ENCODE peak calls at places on chromosomes 13 and 19, in eight cellular contexts. R is mammary epithelial cell, Z is HepG2, A is PC-9, B is PC-3, O is SK-N-MC, P is GM23338, Q is endothelial cell of umbilical vein. F is an unnamed sample.

GRCh38 chr13:35791191-35791902 is 314.9 kb upstream of the MAB21L1 start:
- DNase-seq in R (no peak), Z (no peak), A (peak), B (peak), O (no peak), P (no peak), Q (no peak), F (no peak)

GRCh38 chr19:29966594-29967249 is 24.7 kb downstream of the URI1 start:
- DNase-seq in R (no peak), Z (peak), A (no peak), B (peak), O (no peak), P (peak), Q (peak), F (peak)

GRCh38 chr19:3184847-3185481 is 766 bp upstream of the NCLN start:
- DNase-seq in R (no peak), Z (no peak), A (peak), B (no peak), O (no peak), P (peak), Q (no peak), F (peak)

GRCh38 chr13:92390217-92390616 is 836.4 kb upstream of the GPC6 start:
- DNase-seq in R (no peak), Z (no peak), A (no peak), B (no peak), O (no peak), P (no peak), Q (no peak), F (no peak)

GRCh38 chr13:29683041-29683440 is 87.6 kb upstream of the SLC7A1 start:
- DNase-seq in R (no peak), Z (no peak), A (no peak), B (no peak), O (no peak), P (no peak), Q (no peak), F (no peak)

GRCh38 chr13:37295046-37295445 is 189.6 kb upstream of the CSNK1A1L start:
- DNase-seq in R (no peak), Z (no peak), A (no peak), B (no peak), O (no peak), P (no peak), Q (no peak), F (no peak)

GRCh38 chr19:49427855-49428546 is 2.8 kb downstream of the GFY start:
- DNase-seq in R (peak), Z (no peak), A (no peak), B (peak), O (no peak), P (peak), Q (no peak), F (no peak)

GRCh38 chr13:38309397-38309796 is 40.3 kb upstream of the UFM1 start:
- DNase-seq in R (peak), Z (no peak), A (peak), B (peak), O (no peak), P (no peak), Q (no peak), F (no peak)

GRCh38 chr19:31160346-31160926 is 188.8 kb downstream of the TSHZ3 start:
- DNase-seq in R (no peak), Z (no peak), A (no peak), B (no peak), O (no peak), P (no peak), Q (no peak), F (peak)

GRCh38 chr13:45303866-45304265 is 37.1 kb downstream of the TPT1 start:
- DNase-seq in R (no peak), Z (no peak), A (no peak), B (no peak), O (no peak), P (no peak), Q (no peak), F (no peak)

GRCh38 chr13:77860621-77861020 is 58.0 kb downstream of the EDNRB start:
- DNase-seq in R (no peak), Z (no peak), A (no peak), B (peak), O (no peak), P (no peak), Q (peak), F (peak)

GRCh38 chr13:28346136-28346535 is 148.8 kb downstream of the FLT1 start:
- DNase-seq in R (no peak), Z (no peak), A (no peak), B (no peak), O (no peak), P (peak), Q (no peak), F (no peak)

GRCh38 chr19:16180611-16181010 is 4.6 kb upstream of the FAM32A start:
- DNase-seq in R (peak), Z (no peak), A (peak), B (peak), O (no peak), P (peak), Q (no peak), F (no peak)

GRCh38 chr19:41748012-41748411 is 7.3 kb upstream of the CEACAM6 start:
- DNase-seq in R (no peak), Z (no peak), A (no peak), B (peak), O (peak), P (no peak), Q (no peak), F (peak)

GRCh38 chr19:35859414-35859813 is 2.7 kb downstream of the KIRREL2 start:
- DNase-seq in R (no peak), Z (no peak), A (no peak), B (no peak), O (no peak), P (no peak), Q (no peak), F (no peak)

GRCh38 chr19:35856546-35857149 is at the start of gene KIRREL2:
- DNase-seq in R (no peak), Z (no peak), A (no peak), B (no peak), O (no peak), P (peak), Q (no peak), F (peak)

GRCh38 chr19:35853038-35853756 is 893 bp upstream of the NPHS1 start:
- DNase-seq in R (no peak), Z (no peak), A (no peak), B (no peak), O (no peak), P (no peak), Q (no peak), F (no peak)

GRCh38 chr19:35858311-35858710 is 1.6 kb downstream of the KIRREL2 start:
- DNase-seq in R (no peak), Z (no peak), A (no peak), B (no peak), O (no peak), P (no peak), Q (no peak), F (no peak)

DNA sequence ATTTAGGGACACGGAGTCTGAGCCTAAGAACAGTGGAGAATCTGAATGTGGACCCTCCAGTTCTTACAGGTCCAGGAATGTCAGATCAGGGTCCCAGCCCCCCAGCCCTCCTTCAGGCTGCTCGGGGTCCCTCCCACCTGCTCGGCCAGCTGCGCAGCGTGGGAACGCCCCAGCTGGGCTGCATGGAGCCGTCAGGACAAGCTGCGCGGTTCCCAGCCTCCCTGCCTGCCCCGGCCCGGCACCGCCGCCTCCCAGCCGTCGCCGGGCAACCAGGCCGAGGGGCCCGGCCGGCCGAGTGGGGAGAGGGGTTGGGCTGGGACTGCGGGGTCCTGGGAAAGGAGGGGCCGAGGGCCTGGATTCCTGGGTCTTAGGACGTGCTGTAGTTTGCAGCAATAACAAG is 710 bp upstream of the KIRREL2 start:
- DNase-seq in R (no peak), Z (no peak), A (no peak), B (no peak), O (no peak), P (peak), Q (no peak), F (no peak)
- TF ChIP-seq EZH2 in R (no peak), Z (no peak), A (no peak), B (no peak), O (no peak), P (no peak), Q (no peak), F (no peak)

GRCh38 chr13:112687836-112688559 is 1.8 kb upstream of the ATP11A start:
- DNase-seq in R (no peak), Z (no peak), A (no peak), B (no peak), O (no peak), P (no peak), Q (no peak), F (no peak)
- H3K4me3 ChIP-seq in R (no peak), Z (peak), A (no peak), B (no peak), O (no peak), P (no peak), Q (no peak), F (no peak)

DNA sequence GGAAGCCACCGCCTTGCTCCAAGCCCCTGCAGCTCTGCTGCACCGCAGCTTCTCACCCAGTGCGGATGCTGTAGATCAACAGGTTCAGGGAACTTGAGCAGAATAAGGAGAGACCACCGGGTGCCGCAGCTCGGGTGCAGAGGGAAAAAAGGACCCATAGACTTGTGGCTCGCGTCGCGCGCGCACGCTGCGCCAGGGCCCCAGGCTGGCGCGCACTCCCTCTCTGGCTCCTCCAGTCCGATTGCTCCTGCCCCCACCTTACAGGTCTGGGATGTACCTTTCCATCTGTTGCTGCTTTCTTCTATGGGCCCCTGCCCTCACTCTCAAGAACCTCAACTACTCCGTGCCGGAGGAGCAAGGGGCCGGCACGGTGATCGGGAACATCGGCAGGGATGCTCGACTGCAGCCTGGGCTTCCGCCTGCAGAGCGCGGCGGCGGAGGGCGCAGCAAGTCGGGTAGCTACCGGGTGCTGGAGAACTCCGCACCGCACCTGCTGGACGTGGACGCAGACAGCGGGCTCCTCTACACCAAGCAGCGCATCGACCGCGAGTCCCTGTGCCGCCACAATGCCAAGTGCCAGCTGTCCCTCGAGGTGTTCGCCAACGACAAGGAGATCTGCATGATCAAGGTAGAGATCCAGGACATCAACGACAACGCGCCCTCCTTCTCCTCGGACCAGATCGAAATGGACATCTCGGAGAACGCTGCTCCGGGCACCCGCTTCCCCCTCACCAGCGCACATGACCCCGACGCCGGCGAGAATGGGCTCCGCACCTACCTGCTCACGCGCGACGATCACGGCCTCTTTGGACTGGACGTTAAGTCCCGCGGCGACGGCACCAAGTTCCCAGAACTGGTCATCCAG is 964 bp downstream of the PCDH17 start:
- DNase-seq in R (no peak), Z (no peak), A (no peak), B (no peak), O (no peak), P (peak), Q (peak), F (no peak)
- TF ChIP-seq EZH2 in R (no peak), Z (no peak), A (no peak), B (no peak), O (no peak), P (peak), Q (peak), F (no peak)

GRCh38 chr13:47039106-47039505 is 142.3 kb upstream of the HTR2A start:
- DNase-seq in R (peak), Z (no peak), A (no peak), B (peak), O (no peak), P (no peak), Q (no peak), F (no peak)

GRCh38 chr13:47027797-47028437 is 131.1 kb upstream of the HTR2A start:
- DNase-seq in R (no peak), Z (no peak), A (no peak), B (no peak), O (no peak), P (no peak), Q (no peak), F (no peak)

GRCh38 chr13:47038196-47038595 is 141.3 kb upstream of the HTR2A start:
- DNase-seq in R (no peak), Z (no peak), A (no peak), B (no peak), O (no peak), P (no peak), Q (no peak), F (no peak)

GRCh38 chr13:47036291-47037008 is 139.6 kb upstream of the HTR2A start:
- DNase-seq in R (no peak), Z (no peak), A (no peak), B (no peak), O (no peak), P (peak), Q (no peak), F (no peak)

GRCh38 chr13:47033216-47033615 is 136.4 kb upstream of the HTR2A start:
- DNase-seq in R (peak), Z (no peak), A (no peak), B (peak), O (no peak), P (no peak), Q (no peak), F (no peak)
- H3K4me3 ChIP-seq in R (no peak), Z (no peak), A (no peak), B (peak), O (no peak), P (no peak), Q (no peak), F (no peak)

GRCh38 chr19:51327066-51327985 is 14.6 kb downstream of the VSIG10L start:
- DNase-seq in R (peak), Z (peak), A (no peak), B (peak), O (no peak), P (peak), Q (peak), F (peak)
- TF ChIP-seq EZH2 in R (no peak), Z (no peak), A (no peak), B (no peak), O (no peak), P (no peak), Q (peak), F (no peak)

GRCh38 chr13:99982741-99983400 is 1.3 kb downstream of the ZIC2 start:
- DNase-seq in R (no peak), Z (no peak), A (no peak), B (no peak), O (no peak), P (peak), Q (no peak), F (peak)

GRCh38 chr13:99984463-99985242 is 3.1 kb downstream of the ZIC2 start:
- DNase-seq in R (no peak), Z (no peak), A (no peak), B (no peak), O (no peak), P (peak), Q (no peak), F (peak)

GRCh38 chr13:99982021-99982740 is 597 bp downstream of the ZIC2 start:
- DNase-seq in R (peak), Z (no peak), A (no peak), B (no peak), O (no peak), P (peak), Q (no peak), F (peak)

GRCh38 chr13:99984134-99984462 is 2.5 kb downstream of the ZIC2 start:
- DNase-seq in R (no peak), Z (no peak), A (no peak), B (no peak), O (no peak), P (no peak), Q (no peak), F (peak)

GRCh38 chr13:99983401-99984133 is 2.0 kb downstream of the ZIC2 start:
- DNase-seq in R (no peak), Z (no peak), A (peak), B (no peak), O (no peak), P (peak), Q (no peak), F (peak)
- H3K4me3 ChIP-seq in R (no peak), Z (peak), A (peak), B (no peak), O (peak), P (peak), Q (no peak), F (peak)